ENCODE peak calls at places on chromosomes 5 and 9, in six cellular contexts. C is astrocyte, I is mammary epithelial cell, G is HCT116, F is hepatocyte, M is neuronal stem cell. U is an unnamed sample.
A peak's percentile ranks its signal among the peaks of the same experiment; 100 is the strongest.

GRCh38 chr9:97293207-97293721 is 14.2 kb upstream of the CCDC180 start:
- DNase-seq in G (no peak), I (no peak), F (no peak), C (peak; percentile 17), M (no peak), U (no peak)

GRCh38 chr5:75081510-75081909 is 29.2 kb upstream of the GCNT4 start:
- DNase-seq in I (no peak), C (no peak), G (no peak), F (no peak), M (no peak), U (no peak)

GRCh38 chr5:151805414-151806225 is 33.9 kb downstream of the G3BP1 start:
- DNase-seq in F (no peak), I (no peak), G (no peak), M (no peak), C (peak; percentile 41), U (peak; percentile 83)

GRCh38 chr5:100643473-100643872 is 108.3 kb downstream of the FAM174A start:
- DNase-seq in C (peak; percentile 53), I (peak; percentile 8), F (no peak), M (no peak), G (no peak), U (no peak)

GRCh38 chr9:131654857-131655577 is 84.9 kb downstream of the RAPGEF1 start:
- DNase-seq in F (peak; percentile 75), M (no peak), C (no peak), I (no peak), G (no peak), U (no peak)

GRCh38 chr5:659496-660263 is 33.5 kb downstream of the TPPP start:
- DNase-seq in I (no peak), C (no peak), G (no peak), M (no peak), F (no peak), U (no peak)

GRCh38 chr9:95207403-95207802 is 110.1 kb downstream of the FANCC start:
- DNase-seq in M (no peak), I (no peak), G (no peak), C (no peak), F (no peak), U (no peak)

GRCh38 chr9:81266674-81267073 is 422.7 kb downstream of the TLE1 start:
- DNase-seq in I (peak; percentile 84), M (no peak), F (no peak), G (peak; percentile 0), C (peak; percentile 78), U (peak; percentile 55)

GRCh38 chr9:91391426-91392217 is 29.9 kb upstream of the AUH start:
- DNase-seq in G (no peak), C (no peak), M (no peak), F (no peak), I (no peak), U (no peak)

GRCh38 chr5:142200387-142200786 is 91.8 kb downstream of the NDFIP1 start:
- DNase-seq in I (no peak), C (no peak), G (no peak), F (no peak), M (no peak), U (no peak)

GRCh38 chr5:15021286-15022046 is 149.9 kb upstream of the ANKH start:
- DNase-seq in C (peak; percentile 89), I (no peak), M (no peak), G (no peak), F (peak; percentile 19), U (peak; percentile 74)

GRCh38 chr5:15023846-15024245 is 152.3 kb upstream of the ANKH start:
- DNase-seq in G (no peak), F (no peak), I (no peak), C (no peak), M (no peak), U (no peak)

GRCh38 chr5:15023266-15023665 is 151.7 kb upstream of the ANKH start:
- DNase-seq in F (no peak), G (no peak), M (no peak), C (no peak), I (no peak), U (no peak)

GRCh38 chr5:15026011-15026481 is 154.5 kb upstream of the ANKH start:
- DNase-seq in G (no peak), C (peak; percentile 91), F (no peak), I (no peak), M (no peak), U (peak; percentile 85)

DNA sequence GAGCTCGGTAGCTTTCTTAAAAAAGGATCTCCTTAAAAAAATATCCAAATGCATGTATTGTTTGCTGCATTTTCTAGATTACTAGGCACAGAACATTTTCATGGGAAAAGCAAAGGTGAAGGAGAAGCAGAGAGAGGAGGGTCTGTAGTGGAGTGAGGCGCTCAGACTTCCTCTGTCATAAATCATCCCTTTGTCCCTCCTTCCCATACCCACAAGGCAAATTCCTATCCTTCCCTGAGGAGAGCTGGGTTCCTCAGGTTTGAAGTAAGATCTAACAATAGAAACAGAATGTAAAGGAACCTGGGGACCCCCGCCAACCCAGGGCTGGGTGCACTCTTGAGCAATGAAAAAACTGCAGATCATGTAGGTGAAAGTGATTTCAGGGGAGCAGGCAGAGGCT is 149.2 kb upstream of the ANKH start:
- DNase-seq in M (no peak), C (peak; percentile 54), G (no peak), F (no peak), I (no peak), U (no peak)
- H3K27ac ChIP-seq in M (no peak overlapping the region), C (peak overlapping the region; percentile 85), G (no peak overlapping the region), F (peak overlapping the region; percentile 53), I (no peak overlapping the region), U (peak overlapping the region; percentile 77)

DNA sequence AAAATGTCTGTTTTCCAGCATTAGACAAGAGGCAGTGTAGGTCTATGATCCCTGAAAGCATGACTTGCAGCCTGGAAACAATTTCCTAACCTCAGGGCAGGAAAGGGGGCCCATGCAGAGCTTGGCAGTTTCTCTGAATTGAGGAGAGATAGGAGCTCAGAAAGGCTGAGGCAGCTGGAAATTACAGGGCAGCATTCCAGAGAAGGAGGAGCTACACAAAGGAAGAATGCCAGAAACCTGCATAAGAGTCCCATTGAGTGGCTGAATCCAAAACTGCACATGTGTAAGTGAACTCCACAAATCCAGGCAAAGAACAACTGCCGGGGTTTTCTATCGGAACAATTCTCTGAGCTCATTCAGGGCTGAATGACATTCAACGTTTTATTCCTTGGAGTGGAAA is 346.8 kb downstream of the PIK3R1 start:
- DNase-seq in M (no peak), C (peak; percentile 43), I (peak; percentile 33), F (peak; percentile 80), G (no peak), U (no peak)
- H2AFZ ChIP-seq in M (peak overlapping the region; percentile 29), C (no peak overlapping the region), I (no peak overlapping the region), F (no peak overlapping the region), G (no peak overlapping the region), U (no peak overlapping the region)

DNA sequence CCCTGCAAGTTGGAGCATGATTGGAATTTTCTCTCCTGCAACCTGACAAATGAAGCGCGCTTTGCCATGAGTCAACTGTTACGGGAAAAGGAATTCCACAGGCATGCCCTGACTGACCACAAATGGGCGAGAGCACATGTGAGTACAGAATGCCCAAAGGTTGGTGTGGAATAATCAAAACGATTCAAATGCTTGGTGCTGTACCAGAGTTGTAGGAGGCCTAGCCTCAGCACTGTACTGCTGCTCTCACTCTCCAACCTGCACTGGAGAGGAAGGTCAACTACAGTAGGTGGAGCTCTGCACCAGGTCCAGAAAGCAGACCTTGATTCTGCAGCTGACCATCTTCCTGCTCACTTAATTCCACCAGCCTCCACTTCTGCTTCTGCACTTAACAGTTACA is 406.9 kb upstream of the ACTBL2 start:
- DNase-seq in M (no peak), G (peak; percentile 46), C (peak; percentile 94), F (peak; percentile 54), I (peak; percentile 98), U (peak; percentile 68)
- H3K27ac ChIP-seq in M (no peak overlapping the region), G (no peak overlapping the region), C (no peak overlapping the region), F (no peak overlapping the region), I (peak overlapping the region; percentile 75), U (no peak overlapping the region)

DNA sequence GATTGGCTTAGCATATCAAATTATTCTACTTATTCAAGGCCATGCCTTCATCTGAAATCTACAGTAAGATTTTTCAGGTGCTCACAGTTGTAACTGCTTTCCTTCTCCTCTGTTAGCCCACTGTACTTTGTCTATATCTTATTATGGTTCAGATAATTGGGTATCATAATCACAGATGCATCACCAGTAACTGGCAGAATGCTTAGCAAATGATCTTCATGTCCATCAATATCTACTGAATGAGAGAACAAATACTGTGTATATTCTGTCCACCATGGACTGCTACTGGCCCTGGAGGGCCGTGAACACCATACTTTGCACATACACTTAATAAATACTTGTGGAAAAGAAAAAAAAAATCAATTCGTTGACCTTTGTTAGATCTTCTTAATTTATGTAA is 96.2 kb downstream of the MEF2C start:
- DNase-seq in G (no peak), C (no peak), F (no peak), I (no peak), M (no peak), U (no peak)
- H2AFZ ChIP-seq in G (no peak overlapping the region), C (no peak overlapping the region), F (no peak overlapping the region), I (no peak overlapping the region), M (no peak overlapping the region), U (no peak overlapping the region)

GRCh38 chr9:137305060-137305787 is 3.2 kb upstream of the NRARP start:
- DNase-seq in G (no peak), M (peak; percentile 71), C (peak; percentile 44), F (peak; percentile 33), I (peak; percentile 39), U (peak; percentile 98)

GRCh38 chr9:137307255-137308101 is 5.4 kb upstream of the NRARP start:
- DNase-seq in F (peak; percentile 40), C (no peak), G (no peak), M (no peak), I (no peak), U (peak; percentile 82)

GRCh38 chr9:137305788-137306545 is 3.9 kb upstream of the NRARP start:
- DNase-seq in C (no peak), I (no peak), M (no peak), F (no peak), G (no peak), U (no peak)

GRCh38 chr9:137308102-137308619 is 6.1 kb upstream of the NRARP start:
- DNase-seq in M (no peak), F (peak; percentile 26), G (no peak), C (no peak), I (no peak), U (peak; percentile 78)

GRCh38 chr9:137306546-137307254 is 4.6 kb upstream of the NRARP start:
- DNase-seq in F (no peak), M (no peak), I (no peak), C (no peak), G (no peak), U (peak; percentile 88)
- H3K27ac ChIP-seq in F (no peak overlapping the region), M (no peak overlapping the region), I (no peak overlapping the region), C (no peak overlapping the region), G (no peak overlapping the region), U (no peak overlapping the region)

GRCh38 chr5:53339962-53340540 is 140.4 kb upstream of the FST start:
- DNase-seq in F (no peak), M (no peak), I (peak; percentile 76), G (no peak), C (no peak), U (peak; percentile 27)
- H2AFZ ChIP-seq in F (no peak overlapping the region), M (no peak overlapping the region), I (peak overlapping the region; percentile 57), G (no peak overlapping the region), C (no peak overlapping the region), U (peak overlapping the region; percentile 50)

GRCh38 chr5:138952962-138953361 is 77.8 kb upstream of the LRRTM2 start:
- DNase-seq in I (no peak), C (no peak), G (no peak), M (no peak), F (no peak), U (no peak)
- H3K27ac ChIP-seq in I (no peak overlapping the region), C (no peak overlapping the region), G (no peak overlapping the region), M (no peak overlapping the region), F (no peak overlapping the region), U (no peak overlapping the region)

U was measured in osteoblast.